ENCODE peak calls at places on chromosomes 7 and 10, in eight cellular contexts. S is neural progenitor cell; G is GM20000; P is hippocampal formation; I is AG10803; M is cardiac muscle cell; B is stimulated activated CD8-positive, alpha-beta memory T cell treated with anti-CD3 and anti-CD28 coated beads, Interleukin-15, amount 100 ng/mL, for 24 hours; F is M059J. Y is an unnamed sample.

GRCh38 chr10:113097046-113097415 is 147.0 kb downstream of the TCF7L2 start:
- DNase-seq in S (no peak), G (no peak), P (no peak), I (no peak), M (no peak), B (no peak), F (no peak), Y (no peak)

GRCh38 chr7:151051108-151051507 is 2.8 kb downstream of the ASIC3 start:
- DNase-seq in S (peak; percentile 95), G (no peak), P (no peak), I (peak; percentile 66), M (peak; percentile 79), B (no peak), F (no peak), Y (no peak)

GRCh38 chr10:70430489-70431445 is 10.7 kb downstream of the NODAL start:
- DNase-seq in S (peak; percentile 20), G (no peak), P (peak; percentile 26), I (peak; percentile 58), M (peak; percentile 93), B (no peak), F (peak; percentile 22), Y (no peak)

GRCh38 chr10:124174071-124174566 is 80.7 kb upstream of the CHST15 start:
- DNase-seq in S (no peak), G (no peak), P (no peak), I (no peak), M (no peak), B (no peak), F (no peak), Y (no peak)

GRCh38 chr10:86773486-86773885 is 17.1 kb downstream of the BMPR1A start:
- DNase-seq in S (no peak), G (no peak), P (no peak), I (peak; percentile 58), M (no peak), B (no peak), F (no peak), Y (no peak)

GRCh38 chr10:57955076-57955475 is 312.6 kb downstream of the IPMK start:
- DNase-seq in S (no peak), G (no peak), P (no peak), I (peak; percentile 71), M (peak; percentile 6), B (no peak), F (peak; percentile 66), Y (no peak)

GRCh38 chr7:11768263-11768662 is 63.7 kb downstream of the THSD7A start:
- DNase-seq in S (no peak), G (no peak), P (no peak), I (no peak), M (no peak), B (no peak), F (no peak), Y (no peak)

GRCh38 chr7:55127622-55128081 is 108.8 kb downstream of the EGFR start:
- DNase-seq in S (no peak), G (no peak), P (no peak), I (peak; percentile 54), M (peak; percentile 87), B (no peak), F (no peak), Y (peak; percentile 61)

GRCh38 chr10:132036153-132036886 is 29.4 kb upstream of the JAKMIP3 start:
- DNase-seq in S (peak; percentile 70), G (no peak), P (peak; percentile 21), I (peak; percentile 8), M (peak; percentile 45), B (no peak), F (no peak), Y (no peak)

Y was measured in NCI-H187.